ENCODE peak calls at places on chromosomes 5 and 9, in nine cellular contexts. P is stimulated activated CD4-positive, alpha-beta T cell treated with anti-CD3 and anti-CD28 coated beads, TNF-alpha, amount 100 ng/mL, for 1 hour; G is Caki2; C is activated effector memory CD4-positive, alpha-beta T cell treated with Interleukin-2 at 50 U/mL for 16 hours; R is naive thymus-derived CD4-positive, alpha-beta T cell; Q is T-helper 2 cell; F is neural crest cell; Z is SW480; X is GM20000. H is an unnamed sample.

GRCh38 chr9:26292943-26293342 is 599.7 kb downstream of the CAAP1 start:
- DNase-seq in X (no peak), Q (no peak), G (peak), C (no peak), Z (no peak), P (no peak), R (no peak), F (no peak), H (no peak)

GRCh38 chr5:72427488-72428437 is 79.4 kb downstream of the ZNF366 start:
- DNase-seq in G (peak), C (no peak), X (peak), Q (no peak), Z (no peak), P (no peak), R (no peak), F (no peak), H (no peak)

GRCh38 chr5:140673187-140673976 is at the start of gene DND1:
- DNase-seq in C (no peak), R (no peak), X (no peak), G (no peak), P (no peak), Z (no peak), F (no peak), Q (no peak), H (no peak)

GRCh38 chr5:103391659-103392058 is 133.1 kb downstream of the MACIR start:
- DNase-seq in C (no peak), R (no peak), F (no peak), Q (no peak), Z (no peak), X (no peak), G (no peak), P (no peak), H (no peak)

GRCh38 chr5:16127865-16128544 is 51.6 kb downstream of the MARCHF11 start:
- DNase-seq in Q (no peak), Z (no peak), G (no peak), C (no peak), F (no peak), X (no peak), P (no peak), R (no peak), H (no peak)

GRCh38 chr5:98309785-98310566 is 463.5 kb upstream of the RGMB start:
- DNase-seq in Q (peak), P (no peak), Z (peak), X (peak), C (no peak), F (peak), R (no peak), G (peak), H (no peak)

GRCh38 chr5:11851402-11851801 is 52.8 kb downstream of the CTNND2 start:
- DNase-seq in P (no peak), G (no peak), Q (no peak), R (no peak), X (no peak), Z (peak), C (no peak), F (no peak), H (no peak)

GRCh38 chr9:74645007-74645639 is 148.0 kb downstream of the RORB start:
- DNase-seq in R (no peak), C (no peak), P (no peak), F (peak), G (no peak), Q (no peak), Z (peak), X (peak), H (no peak)

GRCh38 chr9:71642043-71642442 is 126.3 kb downstream of the CEMIP2 start:
- DNase-seq in Z (no peak), G (no peak), R (no peak), X (no peak), P (no peak), F (no peak), Q (no peak), C (no peak), H (no peak)

GRCh38 chr5:6333182-6333905 is 45.0 kb downstream of the MED10 start:
- DNase-seq in P (no peak), G (no peak), C (no peak), Q (no peak), R (no peak), F (no peak), X (no peak), Z (no peak), H (no peak)

GRCh38 chr5:75510836-75511434 is 494 bp downstream of the CERT1 start:
- DNase-seq in G (peak), P (no peak), Q (peak), R (no peak), F (peak), Z (peak), X (peak), C (no peak), H (peak)

GRCh38 chr5:33238826-33239670 is 201.7 kb upstream of the TARS1 start:
- DNase-seq in P (no peak), C (no peak), X (no peak), R (no peak), Q (no peak), Z (no peak), F (no peak), G (no peak), H (no peak)

GRCh38 chr5:54651482-54652076 is 134.0 kb downstream of the SNX18 start:
- DNase-seq in P (no peak), R (no peak), X (no peak), C (no peak), G (no peak), Z (no peak), Q (no peak), F (no peak), H (no peak)

GRCh38 chr9:35313911-35314310 is 152.1 kb downstream of the UNC13B start:
- DNase-seq in P (no peak), R (no peak), G (no peak), X (no peak), F (no peak), C (no peak), Q (no peak), Z (no peak), H (no peak)